ENCODE peak calls at places on chromosomes 4 and X, in five cellular contexts. One of them, this sample, is unnamed.

GRCh38 chrX:104432321-104432720 is 133.7 kb upstream of the IL1RAPL2 start:
- DNase-seq in fibroblast of lung: no peak
- DNase-seq in AG10803: no peak
- DNase-seq in brain microvascular endothelial cell: no peak
- DNase-seq in neural progenitor cell: no peak
- DNase-seq in this sample: no peak

GRCh38 chr4:101806914-101807313 is 16.4 kb downstream of the BANK1 start:
- DNase-seq in neural progenitor cell: no peak
- DNase-seq in brain microvascular endothelial cell: peak; percentile 34
- DNase-seq in AG10803: peak; percentile 11
- DNase-seq in fibroblast of lung: peak; percentile 5
- DNase-seq in this sample: peak; percentile 45

GRCh38 chrX:124344246-124344645 is 2.1 kb upstream of the SH2D1A start:
- DNase-seq in neural progenitor cell: no peak
- DNase-seq in fibroblast of lung: no peak
- DNase-seq in AG10803: no peak
- DNase-seq in brain microvascular endothelial cell: no peak
- DNase-seq in this sample: no peak

GRCh38 chr4:47852121-47852520 is 14.3 kb upstream of the CORIN start:
- DNase-seq in fibroblast of lung: peak; percentile 87
- DNase-seq in brain microvascular endothelial cell: peak; percentile 88
- DNase-seq in neural progenitor cell: no peak
- DNase-seq in AG10803: peak; percentile 80
- DNase-seq in this sample: no peak

GRCh38 chrX:20265726-20266681 is 705 bp downstream of the RPS6KA3 start:
- DNase-seq in neural progenitor cell: peak; percentile 31
- DNase-seq in AG10803: peak; percentile 6
- DNase-seq in fibroblast of lung: no peak
- DNase-seq in brain microvascular endothelial cell: no peak
- DNase-seq in this sample: no peak

GRCh38 chrX:53223955-53224859 is 800 bp downstream of the KDM5C start:
- DNase-seq in fibroblast of lung: peak; percentile 33
- DNase-seq in brain microvascular endothelial cell: peak; percentile 33
- DNase-seq in AG10803: peak; percentile 43
- DNase-seq in neural progenitor cell: peak; percentile 55
- DNase-seq in this sample: peak; percentile 48

GRCh38 chr4:73205482-73205881 is 53.1 kb downstream of the ANKRD17 start:
- DNase-seq in brain microvascular endothelial cell: no peak
- DNase-seq in neural progenitor cell: no peak
- DNase-seq in fibroblast of lung: no peak
- DNase-seq in AG10803: no peak
- DNase-seq in this sample: no peak

GRCh38 chrX:84715315-84715714 is 213.1 kb upstream of the HDX start:
- DNase-seq in neural progenitor cell: no peak
- DNase-seq in brain microvascular endothelial cell: no peak
- DNase-seq in fibroblast of lung: no peak
- DNase-seq in AG10803: no peak
- DNase-seq in this sample: no peak

GRCh38 chr4:170386511-170386910 is 296.8 kb upstream of the AADAT start:
- DNase-seq in brain microvascular endothelial cell: no peak
- DNase-seq in AG10803: no peak
- DNase-seq in neural progenitor cell: no peak
- DNase-seq in fibroblast of lung: no peak
- DNase-seq in this sample: no peak

GRCh38 chrX:18886005-18886343 is 97.9 kb downstream of the PHKA2 start:
- DNase-seq in neural progenitor cell: no peak
- DNase-seq in fibroblast of lung: no peak
- DNase-seq in AG10803: no peak
- DNase-seq in brain microvascular endothelial cell: no peak
- DNase-seq in this sample: no peak
- H3K4me3 ChIP-seq in neural progenitor cell: peak overlapping the region; percentile 29
- H3K4me3 ChIP-seq in fibroblast of lung: no peak overlapping the region
- H3K4me3 ChIP-seq in AG10803: peak overlapping the region; percentile 45
- H3K4me3 ChIP-seq in brain microvascular endothelial cell: peak overlapping the region; percentile 45
- H3K4me3 ChIP-seq in this sample: peak overlapping the region; percentile 11

DNA sequence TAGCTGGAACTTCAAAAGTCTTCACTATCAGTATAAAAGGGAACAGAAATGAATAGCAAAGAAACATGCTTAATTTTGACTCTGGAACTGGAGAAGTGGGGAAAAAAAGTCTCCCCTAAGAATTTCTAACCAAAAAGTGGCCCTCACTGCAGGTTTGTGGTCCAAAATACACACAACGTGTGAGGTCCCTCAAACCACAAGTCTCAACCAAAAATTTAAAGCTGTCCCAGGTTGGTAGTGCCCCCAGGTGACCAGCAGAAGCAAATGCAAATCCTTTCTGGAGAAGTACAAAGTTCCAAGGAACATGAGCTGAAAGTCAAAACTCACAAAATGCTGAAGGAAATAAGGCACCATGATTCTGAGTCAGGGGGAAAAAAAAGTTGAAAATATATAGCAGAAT is 23.6 kb upstream of the VAMP7 start:
- DNase-seq in fibroblast of lung: peak; percentile 9
- DNase-seq in AG10803: no peak
- DNase-seq in brain microvascular endothelial cell: no peak
- DNase-seq in neural progenitor cell: no peak
- DNase-seq in this sample: no peak
- TF ChIP-seq CTCF in fibroblast of lung: peak; percentile 11
- TF ChIP-seq CTCF in AG10803: no peak
- TF ChIP-seq CTCF in brain microvascular endothelial cell: peak; percentile 40
- TF ChIP-seq CTCF in neural progenitor cell: peak; percentile 35
- TF ChIP-seq CTCF in this sample: no peak

GRCh38 chr4:91267543-91267942 is 1036.2 kb upstream of the GRID2 start:
- DNase-seq in neural progenitor cell: no peak
- DNase-seq in brain microvascular endothelial cell: no peak
- DNase-seq in fibroblast of lung: no peak
- DNase-seq in AG10803: no peak
- DNase-seq in this sample: no peak

GRCh38 chr4:91268913-91269312 is 1034.9 kb upstream of the GRID2 start:
- DNase-seq in fibroblast of lung: no peak
- DNase-seq in brain microvascular endothelial cell: no peak
- DNase-seq in AG10803: no peak
- DNase-seq in neural progenitor cell: no peak
- DNase-seq in this sample: no peak
- H3K4me3 ChIP-seq in fibroblast of lung: no peak overlapping the region
- H3K4me3 ChIP-seq in brain microvascular endothelial cell: no peak overlapping the region
- H3K4me3 ChIP-seq in AG10803: no peak overlapping the region
- H3K4me3 ChIP-seq in neural progenitor cell: no peak overlapping the region
- H3K4me3 ChIP-seq in this sample: no peak overlapping the region

GRCh38 chr4:152346979-152347378 is 188.9 kb downstream of the FBXW7 start:
- DNase-seq in fibroblast of lung: no peak
- DNase-seq in brain microvascular endothelial cell: no peak
- DNase-seq in AG10803: no peak
- DNase-seq in neural progenitor cell: no peak
- DNase-seq in this sample: no peak

GRCh38 chr4:152352215-152352614 is 183.7 kb downstream of the FBXW7 start:
- DNase-seq in AG10803: no peak
- DNase-seq in fibroblast of lung: peak; percentile 9
- DNase-seq in brain microvascular endothelial cell: no peak
- DNase-seq in neural progenitor cell: no peak
- DNase-seq in this sample: no peak

GRCh38 chr4:152351080-152351479 is 184.8 kb downstream of the FBXW7 start:
- DNase-seq in neural progenitor cell: no peak
- DNase-seq in AG10803: no peak
- DNase-seq in fibroblast of lung: no peak
- DNase-seq in brain microvascular endothelial cell: no peak
- DNase-seq in this sample: no peak

GRCh38 chr4:152352645-152353116 is 183.2 kb downstream of the FBXW7 start:
- DNase-seq in brain microvascular endothelial cell: peak; percentile 94
- DNase-seq in fibroblast of lung: peak; percentile 96
- DNase-seq in AG10803: peak; percentile 98
- DNase-seq in neural progenitor cell: peak; percentile 85
- DNase-seq in this sample: peak; percentile 91

DNA sequence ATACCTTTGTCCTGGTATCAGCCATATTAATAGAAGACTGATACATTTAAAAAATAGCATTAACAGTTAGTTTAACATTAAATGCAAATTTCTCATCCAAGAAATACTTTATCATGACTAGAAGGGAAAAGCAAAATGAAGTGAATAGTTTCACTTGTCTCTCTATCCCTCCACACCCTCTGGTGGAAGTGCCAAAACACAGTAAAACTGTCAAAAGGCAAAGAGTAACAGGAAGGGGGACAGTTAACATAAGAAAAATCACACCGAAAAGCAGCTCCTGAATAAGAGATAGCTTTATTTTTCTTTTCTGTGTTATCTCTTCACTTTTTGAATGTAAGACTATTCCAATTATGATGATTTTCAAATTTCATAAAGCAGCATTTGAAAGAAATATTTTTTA is 187.2 kb downstream of the FBXW7 start:
- DNase-seq in neural progenitor cell: peak; percentile 23
- DNase-seq in AG10803: no peak
- DNase-seq in fibroblast of lung: no peak
- DNase-seq in brain microvascular endothelial cell: no peak
- DNase-seq in this sample: no peak
- TF ChIP-seq CTCF in neural progenitor cell: peak; percentile 38
- TF ChIP-seq CTCF in AG10803: peak; percentile 42
- TF ChIP-seq CTCF in fibroblast of lung: peak; percentile 33
- TF ChIP-seq CTCF in brain microvascular endothelial cell: no peak
- TF ChIP-seq CTCF in this sample: peak; percentile 30

GRCh38 chr4:85932371-85933305 is 427.2 kb downstream of the MAPK10 start:
- DNase-seq in fibroblast of lung: no peak
- DNase-seq in neural progenitor cell: peak; percentile 41
- DNase-seq in brain microvascular endothelial cell: no peak
- DNase-seq in AG10803: peak; percentile 68
- DNase-seq in this sample: no peak
- H3K4me3 ChIP-seq in fibroblast of lung: no peak overlapping the region
- H3K4me3 ChIP-seq in neural progenitor cell: no peak overlapping the region
- H3K4me3 ChIP-seq in brain microvascular endothelial cell: no peak overlapping the region
- H3K4me3 ChIP-seq in AG10803: no peak overlapping the region
- H3K4me3 ChIP-seq in this sample: peak overlapping the region; percentile 1

GRCh38 chrX:74232859-74233258 is 71.1 kb upstream of the ZCCHC13 start:
- DNase-seq in neural progenitor cell: no peak
- DNase-seq in brain microvascular endothelial cell: peak; percentile 16
- DNase-seq in AG10803: peak; percentile 18
- DNase-seq in fibroblast of lung: peak; percentile 25
- DNase-seq in this sample: no peak
- TF ChIP-seq CTCF in neural progenitor cell: peak; percentile 4
- TF ChIP-seq CTCF in brain microvascular endothelial cell: peak; percentile 18
- TF ChIP-seq CTCF in AG10803: peak; percentile 21
- TF ChIP-seq CTCF in fibroblast of lung: no peak
- TF ChIP-seq CTCF in this sample: no peak

This sample was measured in kidney epithelial cell.